ENCODE peak calls at places on chromosomes 3 and 15, in five cellular contexts. C, Y, V, N and H are unnamed samples.

GRCh38 chr15:42456539-42456938 is 34.4 kb downstream of the ZNF106 start:
- DNase-seq in C (no peak), Y (no peak), V (no peak), N (no peak), H (no peak)

GRCh38 chr15:70192041-70192440 is 94.3 kb upstream of the TLE3 start:
- DNase-seq in C (no peak), Y (no peak), V (no peak), N (no peak), H (no peak)

GRCh38 chr3:137709011-137709601 is 55.0 kb upstream of the SOX14 start:
- DNase-seq in C (no peak), Y (no peak), V (no peak), N (no peak), H (peak)

GRCh38 chr15:31342781-31343626 is 16.4 kb downstream of the KLF13 start:
- DNase-seq in C (no peak), Y (no peak), V (no peak), N (peak), H (no peak)

GRCh38 chr15:67127334-67127664 is 61.9 kb downstream of the SMAD3 start:
- DNase-seq in C (peak), Y (no peak), V (no peak), N (no peak), H (no peak)

GRCh38 chr3:29410200-29410599 is 129.3 kb downstream of the RBMS3 start:
- DNase-seq in C (no peak), Y (no peak), V (no peak), N (no peak), H (no peak)

GRCh38 chr3:169430687-169431404 is 232.7 kb downstream of the MECOM start:
- DNase-seq in C (peak), Y (no peak), V (no peak), N (no peak), H (peak)

GRCh38 chr3:116188231-116188785 is 257.0 kb downstream of the LSAMP start:
- DNase-seq in C (no peak), Y (no peak), V (no peak), N (no peak), H (no peak)

GRCh38 chr3:188171682-188172467 is 17.9 kb downstream of the LPP start:
- DNase-seq in C (peak), Y (no peak), V (no peak), N (no peak), H (no peak)

GRCh38 chr3:188169826-188170455 is 16.0 kb downstream of the LPP start:
- DNase-seq in C (peak), Y (no peak), V (no peak), N (no peak), H (no peak)

GRCh38 chr3:188174309-188175044 is 20.5 kb downstream of the LPP start:
- DNase-seq in C (no peak), Y (no peak), V (no peak), N (no peak), H (no peak)

GRCh38 chr3:188166471-188166870 is 12.5 kb downstream of the LPP start:
- DNase-seq in C (no peak), Y (no peak), V (no peak), N (no peak), H (no peak)

DNA sequence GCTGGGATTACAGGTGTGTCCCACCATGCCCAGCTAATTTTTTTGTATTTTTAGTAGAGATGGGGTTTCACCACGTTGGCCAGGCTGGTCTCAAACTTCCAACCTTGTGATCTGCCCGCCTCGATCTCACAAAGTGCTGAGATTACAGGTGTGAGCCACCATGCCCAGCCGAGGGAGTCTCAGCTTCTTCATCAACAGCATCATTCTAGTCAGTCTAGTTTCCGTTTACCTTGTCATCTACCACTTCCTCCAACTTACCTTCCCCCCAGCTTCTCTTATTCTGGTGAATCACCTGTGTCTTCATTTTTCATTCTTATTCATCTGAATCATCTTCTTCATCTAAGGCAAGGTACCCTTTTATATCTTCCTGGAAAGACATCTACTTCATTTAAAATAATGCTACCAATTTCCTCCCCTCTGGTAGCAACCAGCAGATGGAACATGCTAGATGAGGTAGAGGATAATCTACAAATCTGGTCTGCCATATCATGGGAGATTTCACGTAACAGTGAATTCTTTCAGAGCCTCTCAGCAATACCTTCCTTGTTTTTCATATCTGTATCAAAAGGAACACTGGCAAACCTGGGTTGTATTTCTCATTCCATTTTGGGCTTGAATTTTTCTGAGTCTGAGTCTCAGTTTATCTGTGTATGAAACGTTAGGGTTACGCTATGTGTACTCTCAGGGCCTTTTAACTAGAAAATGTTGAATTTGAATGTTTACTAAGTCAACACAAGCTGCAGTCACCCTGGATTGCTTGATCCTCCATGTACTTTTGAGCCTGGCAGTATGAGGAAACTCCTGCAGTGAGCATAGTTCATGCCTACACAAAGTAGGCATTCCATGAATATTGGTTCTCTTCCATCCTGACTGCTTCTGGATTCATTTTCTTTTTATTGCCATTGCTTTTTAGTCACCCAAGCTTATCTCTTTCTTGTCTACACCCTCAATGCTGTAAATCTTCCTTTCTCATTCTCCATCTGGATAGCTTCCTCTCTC is 16.8 kb downstream of the LPP start:
- DNase-seq in C (peak), Y (no peak), V (no peak), N (peak), H (no peak)
- H3K27ac ChIP-seq in C (peak), Y (peak), V (no peak), N (no peak), H (no peak)

GRCh38 chr3:46187876-46188275 is 20.2 kb downstream of the CCR1 start:
- DNase-seq in C (no peak), Y (no peak), V (no peak), N (no peak), H (peak)
- H3K27ac ChIP-seq in C (no peak), Y (no peak), V (no peak), N (no peak), H (no peak)

DNA sequence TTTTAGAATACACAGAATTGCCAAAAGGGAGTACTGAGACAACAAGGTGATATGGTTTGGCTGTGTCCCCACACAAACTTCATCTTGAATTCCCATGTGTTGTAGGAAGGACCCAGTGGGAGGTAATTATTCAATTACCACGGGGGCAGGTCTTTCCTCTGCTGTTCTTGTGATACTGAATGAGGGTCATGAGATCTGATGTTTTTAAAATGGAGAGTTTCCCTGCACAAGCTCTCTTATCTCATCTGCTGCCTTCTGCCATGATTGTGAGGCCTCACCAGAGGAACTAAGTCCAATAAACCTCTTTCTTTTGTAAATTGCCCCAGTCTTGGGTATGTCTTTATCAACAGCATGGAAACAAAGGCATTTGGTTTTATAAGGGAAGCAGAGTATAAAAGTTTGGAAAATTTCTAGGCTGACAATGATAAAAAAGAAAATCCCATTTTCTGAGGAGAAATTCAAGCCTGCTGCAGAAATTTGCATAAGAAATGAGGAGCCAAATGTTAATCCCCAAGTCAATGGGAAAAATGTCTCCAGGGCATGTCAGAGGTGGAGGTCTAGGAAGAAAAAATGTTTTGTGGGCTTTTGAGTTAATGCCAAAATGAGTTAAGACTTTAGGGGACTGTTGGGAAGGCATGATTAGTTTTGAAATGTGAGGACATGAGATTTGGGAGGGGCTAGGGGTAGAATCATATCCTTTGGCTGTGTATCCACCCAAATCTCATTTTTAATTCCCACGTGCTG is 130.5 kb upstream of the THRB start:
- DNase-seq in C (no peak), Y (no peak), V (no peak), N (no peak), H (no peak)
- H3K27ac ChIP-seq in C (no peak), Y (no peak), V (no peak), N (no peak), H (no peak)

DNA sequence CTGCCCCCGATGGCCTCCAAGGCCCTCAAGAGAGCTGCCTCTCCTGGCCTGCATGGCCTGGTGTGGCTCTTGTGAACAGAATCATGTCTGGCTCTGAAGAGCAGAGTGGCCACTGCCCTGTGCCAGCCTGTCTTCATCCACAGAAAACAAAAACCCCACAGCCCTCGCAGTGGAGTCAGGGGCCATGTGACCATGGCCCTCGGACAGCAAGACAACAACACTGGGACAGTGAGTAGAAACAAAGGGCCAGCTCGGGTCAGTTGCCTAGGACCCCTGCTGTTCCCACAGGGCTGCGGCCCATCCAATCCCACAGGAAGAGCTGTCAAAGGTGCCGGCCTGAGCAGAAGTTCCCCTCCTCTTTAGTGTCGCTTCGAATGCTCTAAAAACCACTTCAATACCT is 72.5 kb downstream of the UMPS start:
- DNase-seq in C (no peak), Y (no peak), V (no peak), N (no peak), H (no peak)
- H3K27ac ChIP-seq in C (no peak), Y (peak), V (peak), N (no peak), H (no peak)